ENCODE peak calls at places on chromosomes 5 and 9, in ten cellular contexts. U, L, X, D, K, G, W, M, J and Z are unnamed samples.

GRCh38 chr5:43051668-43052067 is 11.5 kb upstream of the ANXA2R start:
- DNase-seq in U (no peak), L (no peak), X (no peak), D (no peak), K (no peak), G (no peak), W (no peak), M (no peak), J (no peak), Z (no peak)

GRCh38 chr5:35029333-35029732 is 18.4 kb downstream of the AGXT2 start:
- DNase-seq in U (no peak), L (no peak), X (no peak), D (no peak), K (no peak), G (no peak), W (peak), M (no peak), J (no peak), Z (no peak)

GRCh38 chr5:21802869-21803490 is 1050.2 kb downstream of the CDH12 start:
- DNase-seq in U (no peak), L (no peak), X (no peak), D (no peak), K (no peak), G (no peak), W (peak), M (peak), J (peak), Z (peak)

GRCh38 chr5:68953885-68954617 is 139.8 kb upstream of the SLC30A5 start:
- DNase-seq in U (no peak), L (no peak), X (no peak), D (no peak), K (no peak), G (no peak), W (no peak), M (peak), J (no peak), Z (no peak)

GRCh38 chr5:150358261-150359095 is 981 bp downstream of the TCOF1 start:
- DNase-seq in U (no peak), L (no peak), X (no peak), D (no peak), K (no peak), G (no peak), W (peak), M (no peak), J (no peak), Z (no peak)

GRCh38 chr5:31100047-31100575 is 93.4 kb upstream of the CDH6 start:
- DNase-seq in U (no peak), L (no peak), X (no peak), D (no peak), K (no peak), G (no peak), W (no peak), M (no peak), J (no peak), Z (no peak)

GRCh38 chr5:117299940-117300339 is 725.3 kb upstream of the SEMA6A start:
- DNase-seq in U (no peak), L (no peak), X (no peak), D (no peak), K (no peak), G (no peak), W (no peak), M (no peak), J (no peak), Z (no peak)

GRCh38 chr9:32423371-32423770 is 38.9 kb downstream of the ACO1 start:
- DNase-seq in U (no peak), L (peak), X (peak), D (no peak), K (no peak), G (no peak), W (peak), M (peak), J (no peak), Z (no peak)

GRCh38 chr5:153629027-153629426 is 138.6 kb downstream of the GRIA1 start:
- DNase-seq in U (no peak), L (peak), X (peak), D (no peak), K (no peak), G (no peak), W (peak), M (peak), J (peak), Z (no peak)